ENCODE peak calls at places on chromosomes 2 and 18, in five cellular contexts. J is sigmoid colon, F is SK-N-SH, T is transverse colon, C is suprapubic skin. B is an unnamed sample.

GRCh38 chr18:76416935-76417334 is 78.1 kb downstream of the ZNF516 start:
- DNase-seq in J (no peak), F (no peak), T (peak), C (peak), B (no peak)

GRCh38 chr2:181517685-181518301 is 60.6 kb downstream of the ITGA4 start:
- DNase-seq in J (no peak), F (no peak), T (peak), C (no peak), B (no peak)

GRCh38 chr2:108621087-108621559 is 86.9 kb downstream of the LIMS1 start:
- DNase-seq in J (no peak), F (no peak), T (peak), C (no peak), B (no peak)

GRCh38 chr2:239154971-239155805 is 245.6 kb downstream of the HDAC4 start:
- DNase-seq in J (peak), F (no peak), T (no peak), C (peak), B (no peak)

GRCh38 chr2:114688241-114688640 is 245.8 kb downstream of the DPP10 start:
- DNase-seq in J (no peak), F (no peak), T (no peak), C (no peak), B (no peak)

GRCh38 chr2:20448246-20449046 is 1.6 kb downstream of the RHOB start:
- DNase-seq in J (peak), F (no peak), T (no peak), C (peak), B (peak)

GRCh38 chr2:144430722-144431163 is 89.2 kb downstream of the ZEB2 start:
- DNase-seq in J (peak), F (peak), T (no peak), C (no peak), B (no peak)

GRCh38 chr18:31042391-31043181 is at the start of gene DSC3:
- DNase-seq in J (no peak), F (peak), T (peak), C (peak), B (no peak)

GRCh38 chr2:139217641-139218040 is 437.5 kb upstream of the NXPH2 start:
- DNase-seq in J (no peak), F (no peak), T (no peak), C (no peak), B (no peak)

GRCh38 chr2:70258532-70258875 is 567 bp downstream of the PCYOX1 start:
- DNase-seq in J (peak), F (peak), T (peak), C (peak), B (no peak)

GRCh38 chr2:29747786-29748470 is 173.5 kb downstream of the ALK start:
- DNase-seq in J (no peak), F (no peak), T (no peak), C (no peak), B (peak)

GRCh38 chr2:137676348-137676747 is 287.9 kb upstream of the HNMT start:
- DNase-seq in J (no peak), F (no peak), T (no peak), C (no peak), B (no peak)

GRCh38 chr2:15120578-15120977 is 440.6 kb downstream of the NBAS start:
- DNase-seq in J (no peak), F (no peak), T (no peak), C (no peak), B (no peak)

GRCh38 chr2:121860033-121860810 is 104.8 kb downstream of the TSN start:
- DNase-seq in J (no peak), F (no peak), T (no peak), C (no peak), B (no peak)

GRCh38 chr2:234911271-234911670 is 40.5 kb upstream of the SH3BP4 start:
- DNase-seq in J (no peak), F (no peak), T (no peak), C (no peak), B (no peak)

GRCh38 chr18:4203525-4203924 is 251.6 kb downstream of the DLGAP1 start:
- DNase-seq in J (no peak), F (no peak), T (no peak), C (no peak), B (no peak)

GRCh38 chr2:216039918-216040317 is 26.6 kb upstream of the MREG start:
- DNase-seq in J (no peak), F (no peak), T (no peak), C (no peak), B (no peak)

GRCh38 chr2:224328798-224329197 is 73.1 kb downstream of the FAM124B start:
- DNase-seq in J (no peak), F (no peak), T (no peak), C (no peak), B (no peak)

GRCh38 chr2:64819774-64820688 is 166.3 kb upstream of the SERTAD2 start:
- DNase-seq in J (no peak), F (no peak), T (peak), C (no peak), B (no peak)

GRCh38 chr18:75209952-75210261 is 690 bp upstream of the TSHZ1 start:
- DNase-seq in J (no peak), F (no peak), T (no peak), C (no peak), B (no peak)

GRCh38 chr18:7482342-7482741 is 84.8 kb upstream of the PTPRM start:
- DNase-seq in J (no peak), F (no peak), T (no peak), C (no peak), B (no peak)

GRCh38 chr2:117785740-117786139 is 28.8 kb upstream of the DDX18 start:
- DNase-seq in J (no peak), F (peak), T (peak), C (no peak), B (no peak)

GRCh38 chr2:24418166-24418843 is 58.0 kb upstream of the ITSN2 start:
- DNase-seq in J (no peak), F (no peak), T (no peak), C (no peak), B (no peak)

DNA sequence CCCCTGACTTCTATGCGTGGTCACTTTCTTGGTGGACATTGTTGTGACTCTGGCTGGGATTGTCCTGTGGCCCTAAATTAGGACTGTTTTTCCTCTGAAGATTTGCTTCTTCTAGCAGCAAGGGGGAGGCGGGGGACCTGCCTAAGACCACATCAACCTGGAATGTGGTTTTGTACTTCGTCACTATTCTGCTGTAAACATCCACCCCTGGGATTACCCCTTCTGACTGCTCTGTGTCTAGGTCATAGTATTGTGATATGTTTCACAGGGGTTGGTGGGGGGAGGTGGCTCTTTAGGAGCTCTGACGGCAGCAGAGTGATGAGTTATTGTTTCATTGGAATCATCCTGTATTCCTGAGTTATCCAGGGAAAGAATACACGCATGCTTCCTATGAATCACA is 226.4 kb upstream of the MYT1L start:
- DNase-seq in J (no peak), F (no peak), T (no peak), C (no peak), B (no peak)
- TF ChIP-seq EP300 in J (no peak), F (no peak), T (no peak), C (no peak), B (no peak)

GRCh38 chr2:211503856-211504255 is 947.5 kb downstream of the CPS1 start:
- DNase-seq in J (no peak), F (no peak), T (no peak), C (no peak), B (no peak)
- TF ChIP-seq CTCF in J (no peak), F (peak), T (no peak), C (no peak), B (no peak)

DNA sequence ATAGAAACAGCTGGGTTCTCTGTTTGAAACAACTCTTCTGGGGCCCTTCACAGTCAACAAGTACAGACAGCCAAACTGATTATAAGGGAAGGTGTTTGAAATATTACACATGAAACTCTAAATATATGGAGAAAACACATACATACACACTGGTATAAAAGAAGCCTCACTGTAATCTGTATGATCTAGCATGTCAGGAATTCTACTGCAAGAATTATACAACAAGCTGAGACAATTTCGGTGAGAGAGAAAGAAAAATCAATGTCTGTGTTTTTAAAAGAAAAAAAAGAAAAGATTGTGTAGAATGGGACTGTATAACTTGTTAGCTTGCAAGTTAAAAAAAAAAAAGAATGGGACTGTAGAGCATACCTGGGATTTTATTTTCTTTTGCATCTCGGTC is 26.3 kb downstream of the IRS1 start:
- DNase-seq in J (no peak), F (no peak), T (no peak), C (no peak), B (no peak)
- TF ChIP-seq POLR2AphosphoS5 in J (no peak), F (no peak), T (no peak), C (no peak), B (no peak)

GRCh38 chr2:2974982-2975381 is 402.6 kb downstream of the EIPR1 start:
- DNase-seq in J (no peak), F (peak), T (no peak), C (no peak), B (no peak)
- TF ChIP-seq EP300 in J (no peak), F (peak), T (no peak), C (no peak), B (no peak)

GRCh38 chr2:38194751-38195150 is 118.8 kb upstream of the CYP1B1 start:
- DNase-seq in J (no peak), F (no peak), T (no peak), C (no peak), B (no peak)

GRCh38 chr2:38192046-38192445 is 116.1 kb upstream of the CYP1B1 start:
- DNase-seq in J (no peak), F (no peak), T (no peak), C (no peak), B (no peak)

GRCh38 chr2:38191516-38191915 is 115.6 kb upstream of the CYP1B1 start:
- DNase-seq in J (no peak), F (no peak), T (no peak), C (no peak), B (no peak)

GRCh38 chr2:38190542-38191218 is 114.7 kb upstream of the CYP1B1 start:
- DNase-seq in J (no peak), F (no peak), T (no peak), C (no peak), B (no peak)

DNA sequence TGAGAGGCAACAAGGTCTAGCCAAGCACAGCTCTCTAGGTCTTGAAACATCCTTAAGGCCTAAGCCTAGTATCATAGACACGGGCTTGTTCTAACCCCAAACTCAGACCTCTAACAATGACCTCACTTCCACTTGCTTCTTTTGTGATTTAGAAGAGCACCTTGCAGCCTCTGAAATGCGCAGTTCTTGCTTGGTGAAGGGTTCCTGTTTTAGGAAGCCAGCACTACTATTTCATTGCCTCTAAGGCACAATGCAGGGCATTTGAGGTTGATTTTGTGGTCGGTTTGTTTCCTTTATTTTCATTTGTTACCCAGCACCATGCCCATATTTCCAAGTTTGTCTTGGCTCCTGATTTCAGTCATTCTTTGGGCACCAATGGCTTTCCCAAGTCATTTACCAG is 117.0 kb upstream of the CYP1B1 start:
- DNase-seq in J (no peak), F (no peak), T (no peak), C (no peak), B (no peak)
- TF ChIP-seq CTCF in J (no peak), F (no peak), T (no peak), C (no peak), B (no peak)

DNA sequence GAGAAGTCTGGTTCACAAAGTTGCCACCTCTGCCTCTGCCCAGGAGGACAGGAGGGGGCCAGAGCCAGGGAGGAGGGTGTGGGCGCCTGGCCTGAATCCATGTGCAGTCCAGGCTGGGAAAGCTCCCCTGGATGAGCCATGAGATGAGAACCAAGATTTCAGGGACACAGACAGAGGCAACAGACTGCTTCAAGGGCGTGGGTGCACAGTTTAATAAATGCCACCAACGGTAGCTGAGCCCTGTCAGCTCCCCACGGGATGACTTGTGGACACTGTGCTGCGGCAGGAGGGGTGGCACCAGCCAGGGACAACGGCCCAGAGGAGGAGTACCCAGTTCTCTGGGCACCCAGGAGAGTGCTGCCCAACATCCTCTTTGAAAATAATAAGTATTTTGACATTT is 15.2 kb downstream of the CAPG start:
- DNase-seq in J (no peak), F (no peak), T (no peak), C (peak), B (no peak)
- TF ChIP-seq POLR2AphosphoS5 in J (no peak), F (no peak), T (no peak), C (no peak), B (no peak)